ENCODE peak calls at places on chromosomes 2 and 18, in nine cellular contexts. A is fibroblast of lung, B is sigmoid colon, X is cardiac muscle cell, I is pancreas, O is hepatocyte, D is right lobe of liver, F is ovary, P is psoas muscle. Y is an unnamed sample.
A peak's percentile ranks its signal among the peaks of the same experiment; 100 is the strongest.

GRCh38 chr18:57846258-57846657 is 43.1 kb upstream of the ATP8B1 start:
- DNase-seq in A (peak; percentile 92), B (no peak), X (peak; percentile 78), I (peak; percentile 56), O (peak; percentile 64), D (no peak), F (no peak), P (no peak), Y (no peak)

GRCh38 chr2:28413152-28413895 is 20.7 kb downstream of the FOSL2 start:
- DNase-seq in A (no peak), B (peak; percentile 73), X (no peak), I (no peak), O (no peak), D (no peak), F (peak; percentile 46), P (peak; percentile 86), Y (no peak)

GRCh38 chr18:7630731-7631442 is 63.8 kb downstream of the PTPRM start:
- DNase-seq in A (no peak), B (no peak), X (no peak), I (no peak), O (no peak), D (no peak), F (no peak), P (no peak), Y (no peak)

GRCh38 chr2:189521686-189522434 is 58.7 kb downstream of the SLC40A1 start:
- DNase-seq in A (no peak), B (no peak), X (no peak), I (no peak), O (no peak), D (no peak), F (no peak), P (no peak), Y (no peak)

GRCh38 chr18:78751664-78752063 is 228.0 kb upstream of the SALL3 start:
- DNase-seq in A (no peak), B (no peak), X (no peak), I (no peak), O (no peak), D (no peak), F (no peak), P (no peak), Y (no peak)

GRCh38 chr2:158912122-158912521 is 56.3 kb upstream of the TANC1 start:
- DNase-seq in A (no peak), B (no peak), X (no peak), I (no peak), O (no peak), D (no peak), F (no peak), P (no peak), Y (no peak)

GRCh38 chr18:47415888-47416287 is 164.4 kb upstream of the SKOR2 start:
- DNase-seq in A (no peak), B (no peak), X (no peak), I (no peak), O (no peak), D (no peak), F (no peak), P (no peak), Y (no peak)

GRCh38 chr2:36858551-36859365 is 107.6 kb downstream of the STRN start:
- DNase-seq in A (no peak), B (no peak), X (no peak), I (no peak), O (no peak), D (no peak), F (no peak), P (no peak), Y (no peak)

GRCh38 chr2:241863021-241863954 is 4.6 kb upstream of the PDCD1 start:
- DNase-seq in A (peak; percentile 25), B (peak; percentile 82), X (no peak), I (no peak), O (no peak), D (no peak), F (peak; percentile 81), P (peak; percentile 56), Y (no peak)

GRCh38 chr2:231601356-231602229 is 8.9 kb downstream of the TEX44 start:
- DNase-seq in A (peak; percentile 63), B (peak; percentile 90), X (peak; percentile 91), I (peak; percentile 73), O (peak; percentile 90), D (peak; percentile 85), F (peak; percentile 86), P (peak; percentile 91), Y (no peak)

DNA sequence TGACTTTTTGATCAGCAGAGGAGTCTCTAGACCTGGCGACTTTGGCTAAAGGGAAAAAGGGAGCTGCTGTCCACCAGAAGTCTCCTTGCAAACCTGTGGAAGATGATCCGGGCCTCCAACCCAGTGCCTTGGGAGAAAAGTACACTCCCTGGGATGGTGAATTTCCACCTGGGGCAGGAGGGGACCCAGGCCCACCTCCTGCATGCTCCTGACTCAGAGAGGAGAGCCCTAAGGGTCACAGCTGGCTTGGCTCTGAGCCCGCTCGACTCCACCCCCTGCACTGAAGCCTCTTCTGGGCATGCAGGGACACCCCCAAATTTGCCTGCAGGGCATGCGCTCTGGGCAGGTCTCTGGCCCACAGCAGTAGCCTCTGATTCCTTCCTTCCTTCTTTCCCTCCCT is 66.5 kb downstream of the PDCL3 start:
- DNase-seq in A (no peak), B (no peak), X (no peak), I (no peak), O (no peak), D (no peak), F (no peak), P (no peak), Y (no peak)
- H3K27ac ChIP-seq in A (no peak overlapping the region), B (no peak overlapping the region), X (no peak overlapping the region), I (no peak overlapping the region), O (no peak overlapping the region), D (no peak overlapping the region), F (no peak overlapping the region), P (no peak overlapping the region), Y (no peak overlapping the region)

GRCh38 chr18:80198391-80198790 is 48.9 kb downstream of the PARD6G start:
- DNase-seq in A (no peak), B (no peak), X (no peak), I (no peak), O (no peak), D (no peak), F (no peak), P (no peak), Y (no peak)

GRCh38 chr18:80201739-80202138 is 45.6 kb downstream of the PARD6G start:
- DNase-seq in A (no peak), B (no peak), X (no peak), I (no peak), O (no peak), D (no peak), F (no peak), P (no peak), Y (no peak)

GRCh38 chr18:80198994-80199748 is 48.1 kb downstream of the PARD6G start:
- DNase-seq in A (no peak), B (no peak), X (no peak), I (no peak), O (no peak), D (no peak), F (no peak), P (no peak), Y (no peak)

GRCh38 chr18:80200932-80201672 is 46.2 kb downstream of the PARD6G start:
- DNase-seq in A (no peak), B (peak; percentile 56), X (no peak), I (no peak), O (no peak), D (no peak), F (no peak), P (no peak), Y (no peak)

GRCh38 chr18:80200171-80200931 is 47.0 kb downstream of the PARD6G start:
- DNase-seq in A (no peak), B (peak; percentile 52), X (no peak), I (no peak), O (peak; percentile 39), D (no peak), F (no peak), P (no peak), Y (no peak)
- TF ChIP-seq CTCF in A (peak; percentile 48), B (no peak), X (peak; percentile 15), I (no peak), O (peak; percentile 23), D (peak; percentile 24), F (no peak), P (peak; percentile 9), Y (no peak)

DNA sequence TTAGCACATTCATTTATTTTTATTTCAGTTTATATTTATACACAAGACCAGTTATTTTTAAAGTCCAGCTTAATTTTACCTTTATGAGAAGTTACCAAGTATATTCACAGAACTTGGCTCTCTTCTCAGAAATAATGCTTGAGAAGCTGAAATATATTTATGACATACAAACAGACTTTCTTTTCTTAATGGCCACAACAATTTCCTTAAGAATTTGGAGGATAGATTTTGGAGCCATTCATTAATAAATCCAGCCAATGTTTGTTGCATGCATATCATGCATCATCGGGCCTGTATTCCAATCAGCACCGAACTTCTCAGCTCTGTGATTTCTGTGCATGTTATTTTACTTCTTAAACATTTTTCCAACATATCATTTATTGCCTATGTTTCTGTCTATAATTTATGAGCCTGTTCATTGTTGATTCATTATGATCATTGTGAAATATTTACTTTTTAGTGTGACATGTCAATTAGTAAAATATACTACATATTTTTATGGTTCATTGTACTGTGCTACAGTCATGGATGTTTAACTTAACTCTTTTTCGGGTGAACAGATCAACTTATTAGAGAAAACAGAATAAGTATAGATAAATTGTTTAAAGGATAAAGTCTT is 3.5 kb downstream of the GULP1 start:
- DNase-seq in A (no peak), B (no peak), X (no peak), I (no peak), O (no peak), D (no peak), F (no peak), P (no peak), Y (no peak)
- H3K4me1 ChIP-seq in A (peaks cover 5% of the 10 kb centered on the region), B (peaks cover 20% of the 10 kb centered on the region), X (peaks cover 30% of the 10 kb centered on the region), I (peaks cover 15% of the 10 kb centered on the region), O (peaks cover 5% of the 10 kb centered on the region), D (peaks cover 4% of the 10 kb centered on the region), F (peaks cover 2% of the 10 kb centered on the region), P (peaks cover 19% of the 10 kb centered on the region), Y (peaks cover 9% of the 10 kb centered on the region)

GRCh38 chr18:55100817-55101457 is 141.7 kb upstream of the CCDC68 start:
- DNase-seq in A (peak; percentile 82), B (no peak), X (no peak), I (no peak), O (peak; percentile 51), D (no peak), F (no peak), P (no peak), Y (no peak)
- H3K27ac ChIP-seq in A (no peak overlapping the region), B (no peak overlapping the region), X (no peak overlapping the region), I (peak overlapping the region; percentile 2), O (peak overlapping the region; percentile 72), D (no peak overlapping the region), F (no peak overlapping the region), P (no peak overlapping the region), Y (no peak overlapping the region)

Y was measured in ascending aorta.